ENCODE peak calls at places on chromosomes 12 and 14, in seven cellular contexts. J, K, W, M, G, E and C are unnamed samples.

GRCh38 chr14:91316761-91317160 is 72.3 kb upstream of the GPR68 start:
- DNase-seq in K (no peak), M (no peak), E (no peak), W (no peak), J (no peak), G (no peak), C (no peak)

GRCh38 chr12:38053655-38054464 is 262.7 kb upstream of the ALG10B start:
- DNase-seq in K (no peak), G (no peak), M (no peak), J (no peak), W (no peak), E (peak; percentile 60), C (no peak)

GRCh38 chr12:63068857-63069442 is 82.1 kb downstream of the AVPR1A start:
- DNase-seq in K (no peak), W (peak; percentile 82), M (no peak), G (no peak), J (no peak), E (peak; percentile 18), C (no peak)

GRCh38 chr14:104360522-104360921 is 219.0 kb upstream of the C14orf180 start:
- DNase-seq in J (no peak), K (no peak), W (no peak), G (no peak), E (no peak), M (no peak), C (no peak)

GRCh38 chr12:80643961-80644360 is 63.5 kb upstream of the MYF6 start:
- DNase-seq in E (no peak), W (no peak), M (no peak), J (no peak), K (no peak), G (no peak), C (no peak)

GRCh38 chr12:40889329-40889728 is 197.1 kb downstream of the CNTN1 start:
- DNase-seq in G (no peak), E (no peak), J (no peak), K (no peak), W (no peak), M (no peak), C (no peak)

GRCh38 chr14:59455411-59455810 is 9.8 kb downstream of the GPR135 start:
- DNase-seq in G (no peak), J (no peak), W (peak; percentile 73), M (no peak), K (no peak), E (no peak), C (no peak)

GRCh38 chr14:77014004-77014604 is 14.4 kb downstream of the IRF2BPL start:
- DNase-seq in W (peak; percentile 86), E (no peak), G (peak; percentile 75), K (no peak), M (no peak), J (no peak), C (peak; percentile 87)

GRCh38 chr14:24129410-24129998 is 955 bp upstream of the FITM1 start:
- DNase-seq in M (no peak), W (no peak), E (no peak), K (no peak), G (no peak), J (no peak), C (no peak)

GRCh38 chr14:64692189-64692588 is 12.0 kb upstream of the PLEKHG3 start:
- DNase-seq in E (no peak), G (no peak), K (no peak), J (no peak), W (no peak), M (no peak), C (no peak)

GRCh38 chr14:31263485-31264133 is 56.0 kb upstream of the HECTD1 start:
- DNase-seq in M (peak; percentile 79), E (no peak), G (no peak), J (no peak), W (peak; percentile 99), K (no peak), C (no peak)

GRCh38 chr12:68335462-68335861 is 3.3 kb upstream of the MDM1 start:
- DNase-seq in E (no peak), W (no peak), K (no peak), J (no peak), G (no peak), M (no peak), C (no peak)

GRCh38 chr12:13362260-13362841 is 165.8 kb downstream of the EMP1 start:
- DNase-seq in J (peak; percentile 58), K (peak; percentile 64), E (peak; percentile 81), W (peak; percentile 53), M (peak; percentile 66), G (peak; percentile 39), C (peak; percentile 55)

GRCh38 chr14:21024668-21025373 is at the start of gene NDRG2:
- DNase-seq in M (no peak), G (peak; percentile 90), K (peak; percentile 85), J (peak; percentile 72), W (peak; percentile 63), E (no peak), C (peak; percentile 84)

GRCh38 chr14:89013098-89013504 is 188.7 kb downstream of the TTC8 start:
- DNase-seq in K (no peak), J (no peak), G (no peak), M (no peak), W (peak; percentile 26), E (no peak), C (no peak)

GRCh38 chr12:65602191-65602578 is 222.1 kb upstream of the HMGA2 start:
- DNase-seq in W (peak; percentile 53), J (no peak), K (no peak), G (no peak), M (no peak), E (no peak), C (no peak)

GRCh38 chr12:22935090-22935489 is 310.1 kb downstream of the ETNK1 start:
- DNase-seq in J (no peak), K (no peak), G (no peak), E (peak; percentile 25), W (no peak), M (peak; percentile 49), C (no peak)

GRCh38 chr12:89370850-89371249 is 18.5 kb upstream of the DUSP6 start:
- DNase-seq in G (no peak), E (no peak), K (no peak), J (no peak), M (peak; percentile 89), W (peak; percentile 78), C (peak; percentile 86)

GRCh38 chr12:52924764-52925716 is 20.2 kb upstream of the KRT8 start:
- DNase-seq in W (peak; percentile 89), G (no peak), M (peak; percentile 66), E (no peak), J (no peak), K (no peak), C (no peak)

GRCh38 chr14:67516679-67517078 is 16.4 kb upstream of the PLEKHH1 start:
- DNase-seq in W (no peak), E (no peak), J (no peak), G (no peak), K (no peak), M (no peak), C (no peak)

GRCh38 chr12:31301311-31301710 is 24.6 kb downstream of the SINHCAF start:
- DNase-seq in K (no peak), E (no peak), W (no peak), M (no peak), G (no peak), J (no peak), C (no peak)

GRCh38 chr12:39660101-39660500 is 40.5 kb upstream of the ABCD2 start:
- DNase-seq in J (no peak), G (no peak), M (no peak), W (no peak), E (no peak), K (no peak), C (no peak)

GRCh38 chr12:48903982-48904411 is 21.3 kb downstream of the FKBP11 start:
- DNase-seq in J (peak; percentile 74), M (peak; percentile 76), G (peak; percentile 40), K (peak; percentile 60), W (peak; percentile 89), E (peak; percentile 52), C (peak; percentile 60)

GRCh38 chr12:115872919-115873357 is 404.6 kb downstream of the MED13L start:
- DNase-seq in K (peak; percentile 44), J (no peak), M (no peak), W (no peak), E (no peak), G (no peak), C (peak; percentile 90)

GRCh38 chr14:102831163-102831804 is 54.0 kb downstream of the TRAF3 start:
- DNase-seq in M (no peak), E (no peak), J (no peak), W (no peak), G (peak; percentile 25), K (no peak), C (no peak)

GRCh38 chr14:106268013-106268727 is 741.8 kb downstream of the TMEM121 start:
- DNase-seq in G (no peak), W (no peak), K (no peak), M (no peak), E (peak; percentile 16), J (peak; percentile 38), C (no peak)

GRCh38 chr12:121673013-121673441 is 3.6 kb upstream of the MORN3 start:
- DNase-seq in K (no peak), M (no peak), W (no peak), J (no peak), G (no peak), E (no peak), C (peak; percentile 89)

GRCh38 chr12:130596241-130596640 is 119.9 kb downstream of the RIMBP2 start:
- DNase-seq in K (no peak), J (no peak), W (no peak), G (no peak), E (no peak), M (no peak), C (no peak)

GRCh38 chr14:53542692-53543091 is 389.6 kb upstream of the DDHD1 start:
- DNase-seq in M (no peak), J (no peak), E (peak; percentile 47), W (peak; percentile 76), G (peak; percentile 1), K (no peak), C (no peak)

GRCh38 chr14:69281450-69282169 is 21.7 kb downstream of the GALNT16 start:
- DNase-seq in J (no peak), E (no peak), W (no peak), M (no peak), K (no peak), G (no peak), C (no peak)

GRCh38 chr12:77782034-77782433 is 48.7 kb upstream of the NAV3 start:
- DNase-seq in K (no peak), J (no peak), E (no peak), M (no peak), G (no peak), W (no peak), C (no peak)

GRCh38 chr12:94109154-94109553 is 39.2 kb upstream of the PLXNC1 start:
- DNase-seq in J (no peak), K (no peak), E (no peak), G (no peak), M (no peak), W (peak; percentile 41), C (no peak)

GRCh38 chr14:104863131-104863862 is 1.8 kb upstream of the CEP170B start:
- DNase-seq in J (no peak), K (no peak), E (no peak), G (no peak), M (no peak), W (no peak), C (no peak)

GRCh38 chr12:78916845-78917480 is 52.4 kb downstream of the SYT1 start:
- DNase-seq in G (no peak), J (no peak), M (peak; percentile 87), E (no peak), W (peak; percentile 29), K (no peak), C (no peak)

GRCh38 chr12:114685320-114685781 is 1.4 kb upstream of the TBX3 start:
- DNase-seq in E (no peak), J (no peak), K (no peak), G (no peak), M (no peak), W (no peak), C (no peak)

GRCh38 chr14:32998433-32998832 is 59.8 kb downstream of the NPAS3 start:
- DNase-seq in G (no peak), K (no peak), M (no peak), W (peak; percentile 42), E (no peak), J (no peak), C (no peak)

GRCh38 chr14:70096866-70097265 is 91.9 kb downstream of the SLC8A3 start:
- DNase-seq in W (peak; percentile 13), E (no peak), G (no peak), K (no peak), J (no peak), M (no peak), C (no peak)